ENCODE peak calls at places on chromosomes 5 and 9, in ten cellular contexts. X, H, M, F, R, U, S, K, B and N are unnamed samples.

GRCh38 chr5:2178071-2178477 is 295.3 kb upstream of the IRX4 start:
- DNase-seq in X (no peak), H (no peak), M (no peak), F (no peak), R (no peak), U (no peak), S (no peak), K (no peak), B (no peak), N (no peak)

GRCh38 chr5:92332039-92332438 is 948.9 kb upstream of the ARRDC3 start:
- DNase-seq in X (no peak), H (no peak), M (no peak), F (no peak), R (no peak), U (no peak), S (no peak), K (no peak), B (no peak), N (no peak)

GRCh38 chr5:126100767-126101166 is 322.4 kb upstream of the GRAMD2B start:
- DNase-seq in X (no peak), H (no peak), M (peak; percentile 32), F (no peak), R (no peak), U (no peak), S (peak; percentile 54), K (peak; percentile 2), B (no peak), N (no peak)

GRCh38 chr9:136044971-136045594 is 50.0 kb downstream of the NACC2 start:
- DNase-seq in X (no peak), H (no peak), M (no peak), F (no peak), R (no peak), U (no peak), S (peak; percentile 26), K (no peak), B (no peak), N (no peak)

GRCh38 chr5:176614805-176615478 is 5.0 kb upstream of the GPRIN1 start:
- DNase-seq in X (no peak), H (no peak), M (no peak), F (no peak), R (no peak), U (no peak), S (no peak), K (peak; percentile 58), B (no peak), N (no peak)

GRCh38 chr5:151448038-151448985 is 909 bp downstream of the SLC36A1 start:
- DNase-seq in X (no peak), H (no peak), M (peak; percentile 78), F (peak; percentile 22), R (peak; percentile 52), U (no peak), S (peak; percentile 84), K (no peak), B (no peak), N (no peak)

GRCh38 chr5:111242606-111243005 is 18.4 kb downstream of the CAMK4 start:
- DNase-seq in X (no peak), H (no peak), M (no peak), F (no peak), R (no peak), U (no peak), S (no peak), K (no peak), B (no peak), N (no peak)

GRCh38 chr9:36532353-36532752 is 40.3 kb upstream of the MELK start:
- DNase-seq in X (no peak), H (no peak), M (no peak), F (no peak), R (no peak), U (no peak), S (no peak), K (no peak), B (no peak), N (no peak)